ENCODE peak calls at places on chromosomes 1 and 21, in nine cellular contexts. U is IMR-90, T is tibial nerve, E is GM12878, H is prostate gland, S is thyroid gland, D is ovary, K is NB4, P is uterus. W is an unnamed sample.

GRCh38 chr1:17976843-17977242 is 130.8 kb upstream of the IGSF21 start:
- DNase-seq in U (no peak), T (no peak), E (no peak), H (no peak), S (no peak), D (no peak), K (no peak), P (no peak), W (no peak)

GRCh38 chr1:234925440-234926251 is 203.0 kb downstream of the TOMM20 start:
- DNase-seq in U (peak), T (no peak), E (peak), H (peak), S (peak), D (no peak), K (no peak), P (peak), W (no peak)

GRCh38 chr1:182784556-182785171 is 4.9 kb upstream of the NPL start:
- DNase-seq in U (peak), T (no peak), E (no peak), H (peak), S (no peak), D (no peak), K (peak), P (peak), W (no peak)

GRCh38 chr1:25361901-25362300 is 23.8 kb downstream of the TMEM50A start:
- DNase-seq in U (no peak), T (no peak), E (no peak), H (no peak), S (no peak), D (no peak), K (no peak), P (no peak), W (no peak)

GRCh38 chr1:43067856-43068751 is 104.0 kb downstream of the EBNA1BP2 start:
- DNase-seq in U (no peak), T (no peak), E (no peak), H (no peak), S (peak), D (peak), K (peak), P (no peak), W (no peak)

GRCh38 chr1:152110365-152110859 is 4.8 kb downstream of the TCHH start:
- DNase-seq in U (peak), T (no peak), E (no peak), H (peak), S (peak), D (no peak), K (peak), P (no peak), W (peak)

GRCh38 chr1:112935474-112936289 is 20.3 kb downstream of the SLC16A1 start:
- DNase-seq in U (peak), T (no peak), E (no peak), H (no peak), S (no peak), D (no peak), K (peak), P (no peak), W (no peak)

GRCh38 chr1:170885551-170885950 is 49.8 kb upstream of the MROH9 start:
- DNase-seq in U (no peak), T (no peak), E (no peak), H (no peak), S (no peak), D (no peak), K (no peak), P (no peak), W (no peak)

GRCh38 chr21:42227909-42228708 is 9.2 kb downstream of the ABCG1 start:
- DNase-seq in U (peak), T (peak), E (peak), H (peak), S (peak), D (no peak), K (peak), P (peak), W (peak)

GRCh38 chr1:100794719-100795645 is 75.4 kb downstream of the VCAM1 start:
- DNase-seq in U (peak), T (no peak), E (no peak), H (no peak), S (no peak), D (no peak), K (no peak), P (no peak), W (no peak)

GRCh38 chr1:190168116-190168515 is 309.5 kb downstream of the BRINP3 start:
- DNase-seq in U (peak), T (no peak), E (no peak), H (no peak), S (no peak), D (no peak), K (no peak), P (no peak), W (no peak)

GRCh38 chr1:182229907-182230522 is 161.6 kb downstream of the GLUL start:
- DNase-seq in U (no peak), T (no peak), E (no peak), H (no peak), S (no peak), D (no peak), K (no peak), P (no peak), W (no peak)

GRCh38 chr1:99969260-99969728 is 502 bp upstream of the SLC35A3 start:
- DNase-seq in U (no peak), T (no peak), E (no peak), H (peak), S (no peak), D (no peak), K (no peak), P (no peak), W (no peak)

GRCh38 chr21:37452222-37452621 is 85.6 kb downstream of the DYRK1A start:
- DNase-seq in U (peak), T (no peak), E (no peak), H (no peak), S (peak), D (no peak), K (no peak), P (no peak), W (peak)

GRCh38 chr1:172273668-172274396 is 146.7 kb upstream of the C1orf105 start:
- DNase-seq in U (no peak), T (no peak), E (no peak), H (no peak), S (no peak), D (no peak), K (peak), P (no peak), W (no peak)

GRCh38 chr1:19468397-19468956 is 16.9 kb downstream of the CAPZB start:
- DNase-seq in U (no peak), T (no peak), E (no peak), H (no peak), S (no peak), D (no peak), K (peak), P (no peak), W (no peak)

GRCh38 chr1:3661631-3662030 is 9.3 kb downstream of the TP73 start:
- DNase-seq in U (no peak), T (no peak), E (no peak), H (no peak), S (no peak), D (no peak), K (no peak), P (no peak), W (no peak)

GRCh38 chr21:45111703-45112102 is 37.3 kb downstream of the ADARB1 start:
- DNase-seq in U (no peak), T (no peak), E (no peak), H (no peak), S (peak), D (no peak), K (no peak), P (no peak), W (no peak)
- TF ChIP-seq POLR2A in U (no peak), T (no peak), E (no peak), H (no peak), S (no peak), D (no peak), K (no peak), P (no peak), W (no peak)

DNA sequence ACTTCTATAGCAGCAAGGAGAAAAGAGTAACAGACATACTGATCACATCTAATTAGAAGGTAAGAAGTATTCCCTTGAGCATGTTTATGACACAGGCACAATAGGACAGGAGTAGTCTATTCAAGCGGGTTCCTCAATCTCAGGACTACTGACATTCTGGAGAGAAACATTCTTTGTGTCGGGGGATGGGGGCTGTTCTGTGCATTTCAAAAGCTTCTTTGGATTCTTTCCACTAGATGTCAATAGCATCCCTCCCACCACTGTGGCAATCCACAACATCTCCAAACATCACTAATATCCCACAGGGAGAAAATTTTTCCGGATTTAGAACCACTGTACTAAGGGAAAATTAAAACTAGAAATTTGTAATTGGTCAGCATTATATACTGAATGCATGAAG is 56.9 kb downstream of the ADAMTS5 start:
- DNase-seq in U (no peak), T (no peak), E (no peak), H (no peak), S (peak), D (no peak), K (no peak), P (no peak), W (no peak)
- TF ChIP-seq CTCF in U (no peak), T (no peak), E (no peak), H (no peak), S (no peak), D (no peak), K (no peak), P (no peak), W (no peak)

DNA sequence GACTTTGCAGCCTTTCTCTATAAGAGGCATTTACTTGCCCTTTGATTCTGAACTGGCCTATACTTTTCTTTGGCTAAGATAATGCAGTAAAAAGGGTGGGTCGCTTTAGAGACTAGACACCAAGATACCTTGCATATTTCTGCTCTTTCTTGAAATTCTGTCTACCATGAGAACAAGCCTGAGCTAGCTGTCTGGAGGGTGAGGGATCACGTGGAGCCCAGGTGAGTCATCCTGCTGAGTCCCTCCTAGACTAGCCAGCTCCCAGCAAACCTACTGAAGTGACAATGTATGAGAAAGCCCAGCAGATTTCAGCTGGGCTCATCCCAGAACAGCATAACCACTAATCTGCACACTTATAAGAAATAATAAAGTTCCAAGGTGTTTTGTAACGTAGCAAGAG is 408.0 kb upstream of the KAZN start:
- DNase-seq in U (no peak), T (no peak), E (no peak), H (peak), S (no peak), D (no peak), K (no peak), P (no peak), W (no peak)
- TF ChIP-seq POLR2A in U (no peak), T (no peak), E (no peak), H (no peak), S (no peak), D (no peak), K (no peak), P (no peak), W (no peak)

GRCh38 chr1:94927405-94928175 is 680 bp upstream of the CNN3 start:
- DNase-seq in U (peak), T (no peak), E (no peak), H (peak), S (no peak), D (no peak), K (no peak), P (peak), W (no peak)

GRCh38 chr1:94924967-94925366 is 1.9 kb downstream of the CNN3 start:
- DNase-seq in U (peak), T (no peak), E (no peak), H (no peak), S (no peak), D (no peak), K (no peak), P (peak), W (no peak)

GRCh38 chr1:94925561-94926364 is 1.1 kb downstream of the CNN3 start:
- DNase-seq in U (peak), T (peak), E (peak), H (peak), S (peak), D (peak), K (peak), P (peak), W (peak)

GRCh38 chr1:94926915-94927404 is at the start of gene CNN3:
- DNase-seq in U (peak), T (peak), E (peak), H (peak), S (peak), D (peak), K (no peak), P (peak), W (peak)

GRCh38 chr1:94926365-94926914 is 470 bp downstream of the CNN3 start:
- DNase-seq in U (peak), T (peak), E (no peak), H (peak), S (peak), D (peak), K (no peak), P (peak), W (peak)
- TF ChIP-seq CTCF in U (peak), T (peak), E (no peak), H (peak), S (peak), D (peak), K (no peak), P (peak), W (peak)

GRCh38 chr1:228145498-228146425 is 4.0 kb upstream of the GJC2 start:
- DNase-seq in U (no peak), T (no peak), E (no peak), H (no peak), S (no peak), D (no peak), K (no peak), P (no peak), W (peak)
- TF ChIP-seq POLR2A in U (no peak), T (no peak), E (no peak), H (no peak), S (no peak), D (no peak), K (no peak), P (no peak), W (no peak)

DNA sequence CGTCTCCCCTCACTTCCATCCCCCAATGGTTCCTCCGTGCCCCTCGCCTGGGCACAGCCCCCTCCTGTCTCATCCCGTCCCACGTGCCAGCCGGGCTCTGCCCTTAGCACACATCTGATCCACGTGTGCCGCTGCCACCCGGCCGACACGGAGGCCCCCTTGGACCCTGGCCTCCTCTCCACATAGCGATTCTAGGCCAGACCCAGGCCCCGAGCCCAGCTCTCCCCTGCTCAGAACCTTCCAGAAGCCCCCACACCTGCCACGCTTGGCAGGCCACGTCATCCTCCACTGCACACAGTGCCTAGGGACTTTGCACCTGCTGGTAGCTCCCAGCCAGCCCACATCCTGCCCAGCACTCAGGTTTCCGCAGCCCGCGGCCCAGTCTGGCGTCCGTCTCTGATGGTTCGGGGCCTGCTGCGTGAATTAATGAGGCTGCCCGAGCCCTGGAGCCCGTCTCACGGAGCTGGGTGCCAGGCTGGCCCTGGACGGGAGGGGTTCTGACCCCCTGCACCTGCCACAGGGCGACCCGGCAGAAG is 20.1 kb downstream of the PLCH2 start:
- DNase-seq in U (no peak), T (no peak), E (peak), H (no peak), S (no peak), D (no peak), K (no peak), P (no peak), W (no peak)
- TF ChIP-seq CTCF in U (no peak), T (no peak), E (no peak), H (no peak), S (no peak), D (no peak), K (no peak), P (no peak), W (no peak)

DNA sequence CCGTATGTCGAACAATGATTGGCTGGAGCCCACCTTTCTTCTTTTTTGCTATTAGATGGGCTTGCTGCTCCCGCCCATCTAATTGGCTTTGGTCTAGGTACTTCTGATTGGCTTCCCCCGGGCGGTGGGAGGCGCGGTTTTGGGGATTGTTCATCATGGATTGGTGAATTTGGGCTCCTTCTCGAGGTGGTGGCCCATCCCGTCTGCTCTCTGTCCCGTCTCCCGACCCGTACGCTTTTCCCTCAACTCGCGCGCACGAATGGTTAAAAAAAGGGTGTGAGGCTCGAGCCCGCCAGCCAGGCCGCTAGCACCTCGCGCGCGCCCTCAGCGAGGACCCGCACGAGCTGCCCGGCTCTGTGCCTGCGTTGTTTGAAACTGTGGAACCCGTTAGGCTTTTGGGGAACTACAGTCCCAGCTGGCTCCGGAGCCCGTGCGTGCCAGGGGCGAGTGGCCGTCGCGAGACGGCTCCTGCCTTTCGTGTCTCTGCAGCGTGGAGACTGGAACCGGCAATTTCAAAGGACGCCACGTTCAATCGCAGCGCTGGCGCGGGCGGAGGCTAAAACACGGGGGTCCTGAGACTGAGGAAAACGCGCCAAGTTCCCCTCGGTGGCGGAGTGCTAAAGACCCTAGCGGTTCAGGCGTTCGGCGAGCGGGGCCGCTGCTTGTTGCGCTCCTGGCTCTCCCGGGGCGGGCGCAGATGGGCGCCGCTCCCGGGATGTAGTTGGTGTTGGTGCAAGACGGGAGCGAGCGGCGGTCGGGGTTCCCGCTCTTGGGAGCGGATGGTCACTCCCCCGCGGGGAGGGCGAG is at the start of gene USP1:
- DNase-seq in U (peak), T (peak), E (peak), H (no peak), S (peak), D (peak), K (peak), P (peak), W (peak)
- TF ChIP-seq POLR2A in U (peak), T (peak), E (peak), H (peak), S (no peak), D (peak), K (no peak), P (peak), W (no peak)

DNA sequence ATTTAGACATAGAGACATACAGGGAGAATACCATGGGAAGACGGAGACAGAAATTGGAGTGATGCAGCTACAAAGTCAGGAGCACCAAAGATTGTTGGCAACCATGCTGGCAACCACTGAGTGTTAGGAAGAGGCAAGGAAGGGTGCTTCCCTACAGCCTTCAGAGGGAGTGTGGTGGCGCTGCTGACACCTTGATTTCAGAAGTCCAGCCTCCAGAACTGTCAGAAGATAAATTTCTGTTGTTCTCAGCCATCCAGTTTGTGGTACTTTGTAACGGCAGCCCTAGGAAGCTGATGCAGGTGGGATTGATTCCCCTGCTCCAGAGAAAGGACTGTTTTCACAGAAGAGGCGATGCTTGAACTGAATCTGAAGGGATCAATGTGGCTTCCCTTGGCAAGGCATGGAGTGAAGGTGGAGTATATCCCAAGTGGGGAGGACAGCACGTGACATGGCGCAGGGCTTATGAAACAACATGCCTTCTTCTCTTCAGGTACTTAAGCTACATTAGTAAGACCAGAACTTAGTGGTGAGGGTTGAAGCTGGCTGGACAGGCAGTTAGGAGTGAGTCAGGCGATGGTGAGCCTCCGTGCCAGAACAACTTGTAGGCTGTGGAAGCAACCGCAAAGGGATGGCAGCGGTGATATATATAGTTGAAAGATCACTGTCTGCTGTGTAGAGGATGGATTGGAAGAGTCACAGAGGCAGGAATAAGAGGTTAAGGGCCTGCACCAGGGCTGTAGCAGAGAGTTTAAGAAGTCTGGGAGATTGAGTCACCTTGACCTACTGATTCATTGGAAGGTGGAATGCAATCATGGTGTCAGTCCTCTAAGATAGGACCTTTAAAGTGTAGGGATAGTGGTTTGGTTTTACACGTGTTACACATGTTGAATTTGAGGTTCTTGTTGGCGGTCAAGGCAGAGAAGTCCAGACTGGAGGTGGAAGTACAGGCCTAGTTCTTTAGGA is 2.1 kb downstream of the LEPR start:
- DNase-seq in U (peak), T (no peak), E (no peak), H (no peak), S (no peak), D (no peak), K (peak), P (no peak), W (no peak)
- TF ChIP-seq CTCF in U (no peak), T (no peak), E (no peak), H (no peak), S (no peak), D (no peak), K (no peak), P (no peak), W (no peak)